ENCODE peak calls at places on chromosomes 16 and 17, in eight cellular contexts. One of them, this sample, is unnamed.

GRCh38 chr16:25317732-25318316 is 60.2 kb upstream of the ZKSCAN2 start:
- DNase-seq in sigmoid colon: no peak
- DNase-seq in transverse colon: no peak
- DNase-seq in HCT116: no peak
- DNase-seq in GM23338: peak; percentile 6
- DNase-seq in breast epithelium: no peak
- DNase-seq in prostate gland: no peak
- DNase-seq in SK-N-SH: no peak
- DNase-seq in this sample: no peak

GRCh38 chr17:28033972-28034714 is 8.3 kb upstream of the NLK start:
- DNase-seq in sigmoid colon: no peak
- DNase-seq in transverse colon: no peak
- DNase-seq in HCT116: no peak
- DNase-seq in GM23338: no peak
- DNase-seq in breast epithelium: no peak
- DNase-seq in prostate gland: no peak
- DNase-seq in SK-N-SH: no peak
- DNase-seq in this sample: no peak

GRCh38 chr17:4641297-4642195 is at the start of gene ALOX15:
- DNase-seq in sigmoid colon: no peak
- DNase-seq in transverse colon: no peak
- DNase-seq in HCT116: no peak
- DNase-seq in GM23338: peak; percentile 60
- DNase-seq in breast epithelium: no peak
- DNase-seq in prostate gland: no peak
- DNase-seq in SK-N-SH: no peak
- DNase-seq in this sample: no peak

GRCh38 chr16:81956213-81956948 is 54.9 kb downstream of the SDR42E1 start:
- DNase-seq in sigmoid colon: no peak
- DNase-seq in transverse colon: no peak
- DNase-seq in HCT116: no peak
- DNase-seq in GM23338: no peak
- DNase-seq in breast epithelium: no peak
- DNase-seq in prostate gland: no peak
- DNase-seq in SK-N-SH: no peak
- DNase-seq in this sample: no peak

GRCh38 chr17:27533874-27534815 is 77.9 kb downstream of the KSR1 start:
- DNase-seq in sigmoid colon: peak; percentile 63
- DNase-seq in transverse colon: peak; percentile 33
- DNase-seq in HCT116: no peak
- DNase-seq in GM23338: peak; percentile 68
- DNase-seq in breast epithelium: no peak
- DNase-seq in prostate gland: no peak
- DNase-seq in SK-N-SH: no peak
- DNase-seq in this sample: peak; percentile 59

GRCh38 chr16:56617212-56618085 is 8.1 kb upstream of the MT1E start:
- DNase-seq in sigmoid colon: peak; percentile 92
- DNase-seq in transverse colon: peak; percentile 70
- DNase-seq in HCT116: no peak
- DNase-seq in GM23338: peak; percentile 70
- DNase-seq in breast epithelium: peak; percentile 65
- DNase-seq in prostate gland: peak; percentile 71
- DNase-seq in SK-N-SH: no peak
- DNase-seq in this sample: peak; percentile 85

GRCh38 chr17:79088266-79088996 is 13.8 kb downstream of the ENGASE start:
- DNase-seq in sigmoid colon: no peak
- DNase-seq in transverse colon: no peak
- DNase-seq in HCT116: no peak
- DNase-seq in GM23338: no peak
- DNase-seq in breast epithelium: no peak
- DNase-seq in prostate gland: no peak
- DNase-seq in SK-N-SH: no peak
- DNase-seq in this sample: no peak

GRCh38 chr16:8908779-8909468 is 26.8 kb downstream of the LITAFD start:
- DNase-seq in sigmoid colon: no peak
- DNase-seq in transverse colon: no peak
- DNase-seq in HCT116: no peak
- DNase-seq in GM23338: no peak
- DNase-seq in breast epithelium: no peak
- DNase-seq in prostate gland: no peak
- DNase-seq in SK-N-SH: no peak
- DNase-seq in this sample: no peak

GRCh38 chr16:74951676-74952075 is 33.2 kb downstream of the WDR59 start:
- DNase-seq in sigmoid colon: no peak
- DNase-seq in transverse colon: no peak
- DNase-seq in HCT116: no peak
- DNase-seq in GM23338: no peak
- DNase-seq in breast epithelium: no peak
- DNase-seq in prostate gland: no peak
- DNase-seq in SK-N-SH: no peak
- DNase-seq in this sample: peak; percentile 20

GRCh38 chr17:61808442-61808841 is 54.9 kb downstream of the BRIP1 start:
- DNase-seq in sigmoid colon: no peak
- DNase-seq in transverse colon: no peak
- DNase-seq in HCT116: no peak
- DNase-seq in GM23338: no peak
- DNase-seq in breast epithelium: no peak
- DNase-seq in prostate gland: no peak
- DNase-seq in SK-N-SH: no peak
- DNase-seq in this sample: no peak

GRCh38 chr16:57534337-57534880 is 2.0 kb downstream of the CCDC102A start:
- DNase-seq in sigmoid colon: peak; percentile 57
- DNase-seq in transverse colon: no peak
- DNase-seq in HCT116: no peak
- DNase-seq in GM23338: no peak
- DNase-seq in breast epithelium: no peak
- DNase-seq in prostate gland: no peak
- DNase-seq in SK-N-SH: no peak
- DNase-seq in this sample: peak; percentile 41

GRCh38 chr17:181213-182163 is at the start of gene DOC2B:
- DNase-seq in sigmoid colon: no peak
- DNase-seq in transverse colon: peak; percentile 39
- DNase-seq in HCT116: peak; percentile 40
- DNase-seq in GM23338: peak; percentile 74
- DNase-seq in breast epithelium: no peak
- DNase-seq in prostate gland: peak; percentile 19
- DNase-seq in SK-N-SH: peak; percentile 93
- DNase-seq in this sample: peak; percentile 89

GRCh38 chr17:64180674-64181073 is 50.7 kb upstream of the ERN1 start:
- DNase-seq in sigmoid colon: peak; percentile 91
- DNase-seq in transverse colon: peak; percentile 21
- DNase-seq in HCT116: no peak
- DNase-seq in GM23338: no peak
- DNase-seq in breast epithelium: no peak
- DNase-seq in prostate gland: no peak
- DNase-seq in SK-N-SH: no peak
- DNase-seq in this sample: no peak

GRCh38 chr17:67554634-67555033 is 163.1 kb upstream of the NOL11 start:
- DNase-seq in sigmoid colon: peak; percentile 14
- DNase-seq in transverse colon: no peak
- DNase-seq in HCT116: no peak
- DNase-seq in GM23338: no peak
- DNase-seq in breast epithelium: no peak
- DNase-seq in prostate gland: no peak
- DNase-seq in SK-N-SH: no peak
- DNase-seq in this sample: no peak

GRCh38 chr16:75236736-75237397 is 14.6 kb downstream of the BCAR1 start:
- DNase-seq in sigmoid colon: no peak
- DNase-seq in transverse colon: no peak
- DNase-seq in HCT116: no peak
- DNase-seq in GM23338: no peak
- DNase-seq in breast epithelium: no peak
- DNase-seq in prostate gland: no peak
- DNase-seq in SK-N-SH: no peak
- DNase-seq in this sample: no peak

GRCh38 chr16:89618114-89618999 is 4.9 kb downstream of the DPEP1 start:
- DNase-seq in sigmoid colon: no peak
- DNase-seq in transverse colon: no peak
- DNase-seq in HCT116: no peak
- DNase-seq in GM23338: no peak
- DNase-seq in breast epithelium: no peak
- DNase-seq in prostate gland: no peak
- DNase-seq in SK-N-SH: no peak
- DNase-seq in this sample: no peak

GRCh38 chr17:32259596-32259995 is 6.0 kb upstream of the RHBDL3 start:
- DNase-seq in sigmoid colon: no peak
- DNase-seq in transverse colon: no peak
- DNase-seq in HCT116: no peak
- DNase-seq in GM23338: no peak
- DNase-seq in breast epithelium: no peak
- DNase-seq in prostate gland: no peak
- DNase-seq in SK-N-SH: no peak
- DNase-seq in this sample: peak; percentile 17

GRCh38 chr17:71995570-71995969 is 125.2 kb upstream of the SOX9 start:
- DNase-seq in sigmoid colon: no peak
- DNase-seq in transverse colon: no peak
- DNase-seq in HCT116: no peak
- DNase-seq in GM23338: no peak
- DNase-seq in breast epithelium: no peak
- DNase-seq in prostate gland: no peak
- DNase-seq in SK-N-SH: no peak
- DNase-seq in this sample: no peak

GRCh38 chr16:85444879-85445778 is 168.0 kb upstream of the GSE1 start:
- DNase-seq in sigmoid colon: no peak
- DNase-seq in transverse colon: peak; percentile 61
- DNase-seq in HCT116: no peak
- DNase-seq in GM23338: peak; percentile 57
- DNase-seq in breast epithelium: no peak
- DNase-seq in prostate gland: peak; percentile 38
- DNase-seq in SK-N-SH: peak; percentile 87
- DNase-seq in this sample: no peak

GRCh38 chr17:2701996-2702741 is 9.4 kb downstream of the CLUH start:
- DNase-seq in sigmoid colon: peak; percentile 59
- DNase-seq in transverse colon: no peak
- DNase-seq in HCT116: no peak
- DNase-seq in GM23338: peak; percentile 50
- DNase-seq in breast epithelium: peak; percentile 74
- DNase-seq in prostate gland: no peak
- DNase-seq in SK-N-SH: no peak
- DNase-seq in this sample: peak; percentile 64

GRCh38 chr16:27245276-27246231 is 23.0 kb downstream of the NSMCE1 start:
- DNase-seq in sigmoid colon: peak; percentile 89
- DNase-seq in transverse colon: no peak
- DNase-seq in HCT116: no peak
- DNase-seq in GM23338: no peak
- DNase-seq in breast epithelium: no peak
- DNase-seq in prostate gland: no peak
- DNase-seq in SK-N-SH: no peak
- DNase-seq in this sample: no peak

DNA sequence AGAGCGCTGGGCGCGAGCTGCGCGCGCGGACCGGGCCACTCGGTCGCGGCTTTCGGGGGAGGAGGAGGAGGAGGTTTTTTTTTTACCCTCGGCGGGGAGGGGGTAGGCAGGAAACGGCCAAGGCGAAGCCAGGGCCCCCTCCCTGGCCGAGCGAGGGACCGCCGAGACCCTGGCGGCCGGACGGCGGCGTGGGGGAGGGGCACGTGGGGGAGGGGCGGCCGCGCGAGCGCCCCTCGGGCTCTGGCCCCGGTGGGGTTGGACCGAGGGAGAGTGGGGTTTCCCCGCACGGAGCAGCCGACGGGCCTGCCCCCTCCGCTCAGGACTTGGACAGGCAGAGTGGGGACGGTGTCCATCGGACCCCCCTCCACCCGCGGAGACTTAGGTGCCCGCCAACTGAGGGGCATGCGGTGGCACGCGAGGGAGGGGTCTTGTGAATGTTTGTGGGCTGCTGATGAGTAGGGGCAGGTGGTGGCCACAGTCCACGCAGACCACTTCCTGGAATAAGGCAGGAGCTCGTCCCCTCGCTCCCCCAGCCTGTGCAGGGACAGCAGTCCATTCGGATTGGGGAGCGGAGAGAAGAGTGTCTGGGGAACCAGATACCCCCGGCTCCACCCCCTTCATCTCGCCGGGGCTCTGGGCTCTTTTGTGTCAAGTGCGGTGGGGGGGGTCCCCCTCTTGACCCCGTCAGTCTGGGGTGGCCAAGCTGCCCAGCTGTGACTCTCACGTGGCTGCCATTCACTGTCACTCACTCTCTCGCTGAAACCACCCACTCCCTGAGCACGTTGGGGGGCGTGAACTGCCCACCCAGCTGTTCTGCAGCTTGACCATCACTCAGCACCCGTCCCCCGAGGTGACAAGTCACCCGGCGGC is 3.0 kb upstream of the CHD3 start:
- DNase-seq in sigmoid colon: peak; percentile 80
- DNase-seq in transverse colon: peak; percentile 55
- DNase-seq in HCT116: no peak
- DNase-seq in GM23338: peak; percentile 72
- DNase-seq in breast epithelium: peak; percentile 56
- DNase-seq in prostate gland: peak; percentile 31
- DNase-seq in SK-N-SH: peak; percentile 80
- DNase-seq in this sample: peak; percentile 88
- TF ChIP-seq POLR2AphosphoS5 in sigmoid colon: no peak
- TF ChIP-seq POLR2AphosphoS5 in transverse colon: no peak
- TF ChIP-seq POLR2AphosphoS5 in HCT116: no peak
- TF ChIP-seq POLR2AphosphoS5 in GM23338: no peak
- TF ChIP-seq POLR2AphosphoS5 in breast epithelium: no peak
- TF ChIP-seq POLR2AphosphoS5 in prostate gland: no peak
- TF ChIP-seq POLR2AphosphoS5 in SK-N-SH: peak; percentile 41
- TF ChIP-seq POLR2AphosphoS5 in this sample: peak; percentile 54

DNA sequence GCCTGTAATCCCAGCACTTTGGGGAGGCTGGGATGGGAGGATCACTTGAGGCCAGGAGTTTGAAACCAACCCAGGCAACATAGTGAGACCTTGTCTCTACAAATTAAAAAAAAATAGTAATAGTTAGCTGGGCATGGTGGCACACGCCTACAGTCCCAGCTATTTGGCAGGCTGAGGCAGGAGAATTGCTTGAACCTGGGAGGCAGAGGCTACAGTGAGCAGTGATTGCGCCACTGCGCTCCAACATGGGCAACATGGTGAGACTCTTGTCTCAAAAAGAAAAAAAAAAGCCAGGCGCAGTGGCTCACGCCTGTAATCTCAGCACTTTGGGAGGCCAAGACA is 56.9 kb upstream of the MRTFB start:
- DNase-seq in sigmoid colon: no peak
- DNase-seq in transverse colon: no peak
- DNase-seq in HCT116: no peak
- DNase-seq in GM23338: no peak
- DNase-seq in breast epithelium: no peak
- DNase-seq in prostate gland: no peak
- DNase-seq in SK-N-SH: no peak
- DNase-seq in this sample: no peak
- H3K27ac ChIP-seq in sigmoid colon: peak overlapping the region; percentile 6
- H3K27ac ChIP-seq in transverse colon: peak overlapping the region; percentile 49
- H3K27ac ChIP-seq in HCT116: no peak overlapping the region
- H3K27ac ChIP-seq in GM23338: no peak overlapping the region
- H3K27ac ChIP-seq in breast epithelium: peak overlapping the region; percentile 81
- H3K27ac ChIP-seq in prostate gland: no peak overlapping the region
- H3K27ac ChIP-seq in SK-N-SH: no peak overlapping the region
- H3K27ac ChIP-seq in this sample: no peak overlapping the region

GRCh38 chr17:39399792-39400191 is 1.6 kb downstream of the FBXL20 start:
- DNase-seq in sigmoid colon: no peak
- DNase-seq in transverse colon: no peak
- DNase-seq in HCT116: no peak
- DNase-seq in GM23338: no peak
- DNase-seq in breast epithelium: no peak
- DNase-seq in prostate gland: no peak
- DNase-seq in SK-N-SH: no peak
- DNase-seq in this sample: no peak
- H3K4me3 ChIP-seq in sigmoid colon: no peak overlapping the region
- H3K4me3 ChIP-seq in transverse colon: peak overlapping the region; percentile 88
- H3K4me3 ChIP-seq in HCT116: no peak overlapping the region
- H3K4me3 ChIP-seq in GM23338: no peak overlapping the region
- H3K4me3 ChIP-seq in breast epithelium: peak overlapping the region; percentile 98
- H3K4me3 ChIP-seq in prostate gland: peak overlapping the region; percentile 73
- H3K4me3 ChIP-seq in SK-N-SH: peak overlapping the region; percentile 97
- H3K4me3 ChIP-seq in this sample: no peak overlapping the region

GRCh38 chr17:50364061-50364458 is 8.9 kb downstream of the MRPL27 start:
- DNase-seq in sigmoid colon: peak; percentile 56
- DNase-seq in transverse colon: no peak
- DNase-seq in HCT116: no peak
- DNase-seq in GM23338: no peak
- DNase-seq in breast epithelium: no peak
- DNase-seq in prostate gland: no peak
- DNase-seq in SK-N-SH: no peak
- DNase-seq in this sample: peak; percentile 59
- TF ChIP-seq POLR2AphosphoS5 in sigmoid colon: no peak
- TF ChIP-seq POLR2AphosphoS5 in transverse colon: no peak
- TF ChIP-seq POLR2AphosphoS5 in HCT116: no peak
- TF ChIP-seq POLR2AphosphoS5 in GM23338: no peak
- TF ChIP-seq POLR2AphosphoS5 in breast epithelium: no peak
- TF ChIP-seq POLR2AphosphoS5 in prostate gland: no peak
- TF ChIP-seq POLR2AphosphoS5 in SK-N-SH: no peak
- TF ChIP-seq POLR2AphosphoS5 in this sample: no peak